ENCODE peak calls at places on chromosomes 1 and 21, in five cellular contexts. A, J, I, C and S are unnamed samples.

GRCh38 chr1:33275200-33275599 is 18.9 kb downstream of the ZNF362 start:
- DNase-seq in I (no peak), A (no peak), J (peak; percentile 36), C (no peak), S (no peak)

GRCh38 chr1:31564606-31564989 is 11.7 kb upstream of the TINAGL1 start:
- DNase-seq in A (no peak), J (no peak), C (no peak), I (no peak), S (no peak)

GRCh38 chr21:14917762-14918161 is 147.0 kb downstream of the NRIP1 start:
- DNase-seq in I (no peak), J (no peak), C (no peak), A (no peak), S (no peak)

GRCh38 chr1:200867018-200867811 is 5.6 kb upstream of the GPR25 start:
- DNase-seq in J (no peak), A (no peak), I (no peak), C (peak; percentile 29), S (no peak)

GRCh38 chr1:18676431-18676830 is 45.8 kb downstream of the PAX7 start:
- DNase-seq in J (no peak), I (no peak), A (no peak), C (no peak), S (no peak)

GRCh38 chr1:21764615-21765423 is 18.1 kb downstream of the USP48 start:
- DNase-seq in C (peak; percentile 46), J (peak; percentile 47), A (peak; percentile 84), I (no peak), S (no peak)

GRCh38 chr1:230127105-230128054 is 60.3 kb downstream of the GALNT2 start:
- DNase-seq in C (no peak), J (peak; percentile 93), I (peak; percentile 19), A (no peak), S (no peak)

GRCh38 chr1:63630666-63631065 is 37.5 kb downstream of the PGM1 start:
- DNase-seq in C (no peak), I (no peak), A (no peak), J (no peak), S (no peak)

GRCh38 chr1:79568411-79568810 is 561.9 kb upstream of the ADGRL4 start:
- DNase-seq in A (no peak), I (no peak), J (no peak), C (no peak), S (no peak)

GRCh38 chr1:234208351-234208750 is 164.9 kb upstream of the COA6 start:
- DNase-seq in I (no peak), J (no peak), C (no peak), A (no peak), S (no peak)

GRCh38 chr1:24294757-24295371 is 24.3 kb upstream of the GRHL3 start:
- DNase-seq in I (no peak), A (peak; percentile 81), J (no peak), C (no peak), S (no peak)

GRCh38 chr1:30522031-30523004 is 201.1 kb downstream of the MATN1 start:
- DNase-seq in A (peak; percentile 80), J (no peak), C (peak; percentile 82), I (no peak), S (no peak)

GRCh38 chr21:23008803-23009202 is 2010.6 kb downstream of the NCAM2 start:
- DNase-seq in J (no peak), I (no peak), C (no peak), A (no peak), S (no peak)

GRCh38 chr21:46111193-46111571 is 13.3 kb downstream of the COL6A2 start:
- DNase-seq in I (no peak), J (no peak), A (peak; percentile 61), C (no peak), S (no peak)

GRCh38 chr1:193102662-193103061 is 2.6 kb downstream of the GLRX2 start:
- DNase-seq in A (no peak), C (no peak), I (no peak), J (no peak), S (no peak)

GRCh38 chr1:219537182-219537581 is 75.7 kb downstream of the ZC3H11B start:
- DNase-seq in A (no peak), C (no peak), I (no peak), J (no peak), S (no peak)

GRCh38 chr1:7482772-7483495 is 288.2 kb upstream of the VAMP3 start:
- DNase-seq in A (no peak), J (no peak), C (no peak), I (no peak), S (no peak)

GRCh38 chr21:42125571-42126544 is 54.7 kb downstream of the UMODL1 start:
- DNase-seq in A (no peak), I (no peak), C (no peak), J (peak; percentile 46), S (no peak)

GRCh38 chr1:99754055-99754626 is 12.3 kb downstream of the FRRS1 start:
- DNase-seq in I (no peak), A (no peak), C (no peak), J (no peak), S (no peak)
- H3K4me1 ChIP-seq in I (no peaks in the 10 kb centered on the region), A (no peaks in the 10 kb centered on the region), C (no peaks in the 10 kb centered on the region), J (peaks cover 24% of the 10 kb centered on the region), S (peaks cover 3% of the 10 kb centered on the region)

DNA sequence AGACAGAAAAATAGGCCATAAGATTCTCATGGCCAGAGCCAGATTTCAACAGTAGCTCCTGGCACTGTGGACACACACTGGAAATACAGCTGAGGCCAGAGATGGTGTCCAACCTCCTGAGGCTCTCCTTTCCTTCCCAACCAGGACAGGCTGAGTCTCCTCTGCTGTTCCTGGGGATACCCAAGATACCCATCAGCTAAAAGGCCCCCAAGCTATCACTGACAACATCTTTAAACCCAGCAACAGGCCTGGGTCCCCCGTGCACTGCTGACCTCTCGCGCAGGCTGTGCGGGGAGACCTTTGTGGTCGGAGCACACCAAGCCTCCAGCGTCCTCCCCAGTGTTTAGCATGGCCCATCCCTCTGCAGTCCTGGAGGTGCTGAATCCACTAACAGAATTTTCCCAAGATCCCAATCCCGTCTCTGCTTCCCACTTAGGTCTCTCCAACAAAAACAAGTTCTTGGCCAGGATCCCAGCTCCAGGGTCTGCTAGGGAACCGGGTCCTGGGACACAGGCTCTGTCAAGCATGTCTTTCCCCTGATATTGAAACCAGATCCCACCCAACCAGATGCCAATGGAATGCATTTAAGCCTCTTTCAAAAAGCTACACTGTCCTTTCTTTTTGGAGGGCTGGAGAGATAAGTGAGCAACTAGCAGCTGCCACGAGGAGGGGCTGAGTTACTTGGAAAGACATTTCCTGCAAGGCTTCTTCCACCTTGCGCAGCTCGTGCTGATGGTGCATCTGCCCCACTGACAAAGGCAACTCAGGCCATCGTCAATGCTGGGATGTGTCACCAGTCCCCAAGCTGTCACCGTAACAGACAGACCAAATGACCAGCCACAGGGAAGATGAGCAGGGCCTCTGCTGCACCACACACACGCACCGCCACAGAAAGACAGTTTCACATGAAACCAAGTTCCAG is 73.2 kb downstream of the BCAR3 start:
- DNase-seq in I (no peak), A (no peak), C (peak; percentile 40), J (no peak), S (no peak)
- H3K27ac ChIP-seq in I (no peak overlapping the region), A (peak overlapping the region; percentile 27), C (peak overlapping the region; percentile 84), J (no peak overlapping the region), S (no peak overlapping the region)

DNA sequence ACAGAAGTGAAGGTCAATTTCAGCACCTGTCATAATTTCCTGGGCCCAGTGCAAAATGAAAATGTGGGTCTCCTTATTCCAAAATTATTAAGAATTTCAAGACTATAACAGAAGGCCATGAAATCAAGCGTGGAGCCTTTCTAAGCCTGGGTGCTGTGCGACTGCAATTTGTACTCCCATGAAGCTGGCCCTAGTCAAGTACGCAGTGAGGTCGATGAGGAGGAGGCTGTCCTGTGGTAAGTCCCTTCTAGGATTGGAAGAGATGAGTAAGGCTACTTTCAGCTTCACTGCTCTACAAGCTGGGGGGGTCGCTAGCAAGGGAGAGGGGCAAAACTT is 449 bp upstream of the NUDC start:
- DNase-seq in C (no peak), J (no peak), I (no peak), A (no peak), S (no peak)
- H3K4me3 ChIP-seq in C (peak overlapping the region; percentile 92), J (peak overlapping the region; percentile 79), I (peak overlapping the region; percentile 95), A (peak overlapping the region; percentile 85), S (peak overlapping the region; percentile 83)

GRCh38 chr1:924619-925323 is 1.0 kb downstream of the SAMD11 start:
- DNase-seq in J (no peak), A (no peak), C (no peak), I (no peak), S (no peak)
- H3K4me1 ChIP-seq in J (peaks cover 21% of the 10 kb centered on the region), A (peaks cover 26% of the 10 kb centered on the region), C (peaks cover 49% of the 10 kb centered on the region), I (peaks cover 33% of the 10 kb centered on the region), S (peaks cover 35% of the 10 kb centered on the region)

GRCh38 chr1:98457212-98457611 is 204.3 kb upstream of the SNX7 start:
- DNase-seq in I (no peak), J (no peak), C (no peak), A (no peak), S (no peak)

GRCh38 chr1:98454666-98455065 is 206.9 kb upstream of the SNX7 start:
- DNase-seq in C (no peak), J (no peak), I (no peak), A (no peak), S (no peak)

DNA sequence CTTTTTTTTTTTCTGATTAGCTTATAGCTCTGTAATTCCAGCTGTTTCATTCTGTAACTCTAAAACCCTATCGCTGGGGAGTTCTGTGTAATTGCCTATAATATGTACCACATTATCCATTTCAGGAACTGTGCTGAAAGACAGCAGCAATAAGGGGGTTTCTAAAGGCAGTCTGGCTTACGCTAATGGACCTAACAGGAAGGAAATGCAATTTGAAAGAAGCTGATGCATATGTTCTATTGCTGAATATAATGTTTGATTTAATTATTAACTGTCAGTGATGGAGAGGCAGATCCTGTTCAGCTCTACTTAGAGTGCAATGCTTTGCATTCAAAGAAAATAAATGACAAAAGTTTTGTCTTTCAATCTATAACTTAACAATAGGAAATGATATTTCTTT is 209.4 kb upstream of the SNX7 start:
- DNase-seq in J (no peak), I (no peak), A (no peak), C (no peak), S (no peak)
- H3K27ac ChIP-seq in J (no peak overlapping the region), I (no peak overlapping the region), A (no peak overlapping the region), C (no peak overlapping the region), S (no peak overlapping the region)